ENCODE peak calls at places on chromosomes 5 and 9, in seven cellular contexts. One of them, this sample, is unnamed.
A peak's percentile ranks its signal among the peaks of the same experiment; 100 is the strongest.

GRCh38 chr9:89790542-89791109 is 185.8 kb downstream of the GADD45G start:
- DNase-seq in caudate nucleus: no peak
- DNase-seq in mammary epithelial cell: peak; percentile 32
- DNase-seq in gastrocnemius medialis: no peak
- DNase-seq in tibial artery: no peak
- DNase-seq in heart right ventricle: no peak
- DNase-seq in H1: no peak
- DNase-seq in this sample: peak; percentile 8

GRCh38 chr9:9341203-9341602 is 1271.6 kb downstream of the PTPRD start:
- DNase-seq in caudate nucleus: peak; percentile 3
- DNase-seq in mammary epithelial cell: no peak
- DNase-seq in gastrocnemius medialis: no peak
- DNase-seq in tibial artery: no peak
- DNase-seq in heart right ventricle: no peak
- DNase-seq in H1: no peak
- DNase-seq in this sample: no peak

GRCh38 chr5:133610489-133611356 is 1.6 kb downstream of the FSTL4 start:
- DNase-seq in caudate nucleus: peak; percentile 55
- DNase-seq in mammary epithelial cell: peak; percentile 47
- DNase-seq in gastrocnemius medialis: peak; percentile 31
- DNase-seq in tibial artery: no peak
- DNase-seq in heart right ventricle: peak; percentile 45
- DNase-seq in H1: peak; percentile 50
- DNase-seq in this sample: peak; percentile 61

GRCh38 chr5:91020065-91020800 is 362.9 kb downstream of the ARRDC3 start:
- DNase-seq in caudate nucleus: no peak
- DNase-seq in mammary epithelial cell: no peak
- DNase-seq in gastrocnemius medialis: no peak
- DNase-seq in tibial artery: no peak
- DNase-seq in heart right ventricle: no peak
- DNase-seq in H1: no peak
- DNase-seq in this sample: no peak

GRCh38 chr5:154349621-154350020 is 96.2 kb upstream of the SAP30L start:
- DNase-seq in caudate nucleus: no peak
- DNase-seq in mammary epithelial cell: no peak
- DNase-seq in gastrocnemius medialis: no peak
- DNase-seq in tibial artery: no peak
- DNase-seq in heart right ventricle: no peak
- DNase-seq in H1: no peak
- DNase-seq in this sample: no peak

GRCh38 chr5:90644132-90644531 is 85.5 kb downstream of the ADGRV1 start:
- DNase-seq in caudate nucleus: no peak
- DNase-seq in mammary epithelial cell: no peak
- DNase-seq in gastrocnemius medialis: no peak
- DNase-seq in tibial artery: no peak
- DNase-seq in heart right ventricle: no peak
- DNase-seq in H1: no peak
- DNase-seq in this sample: no peak

GRCh38 chr5:74851026-74851425 is 15.2 kb downstream of the FAM169A start:
- DNase-seq in caudate nucleus: no peak
- DNase-seq in mammary epithelial cell: no peak
- DNase-seq in gastrocnemius medialis: no peak
- DNase-seq in tibial artery: no peak
- DNase-seq in heart right ventricle: no peak
- DNase-seq in H1: no peak
- DNase-seq in this sample: no peak

GRCh38 chr5:142015781-142016533 is 3.1 kb upstream of the GNPDA1 start:
- DNase-seq in caudate nucleus: no peak
- DNase-seq in mammary epithelial cell: peak; percentile 66
- DNase-seq in gastrocnemius medialis: no peak
- DNase-seq in tibial artery: no peak
- DNase-seq in heart right ventricle: no peak
- DNase-seq in H1: no peak
- DNase-seq in this sample: no peak

GRCh38 chr5:104702212-104702611 is 1139.6 kb upstream of the NUDT12 start:
- DNase-seq in caudate nucleus: no peak
- DNase-seq in mammary epithelial cell: peak; percentile 1
- DNase-seq in gastrocnemius medialis: no peak
- DNase-seq in tibial artery: no peak
- DNase-seq in heart right ventricle: no peak
- DNase-seq in H1: no peak
- DNase-seq in this sample: no peak

GRCh38 chr5:36054646-36055045 is 12.0 kb downstream of the UGT3A2 start:
- DNase-seq in caudate nucleus: no peak
- DNase-seq in mammary epithelial cell: no peak
- DNase-seq in gastrocnemius medialis: no peak
- DNase-seq in tibial artery: no peak
- DNase-seq in heart right ventricle: no peak
- DNase-seq in H1: no peak
- DNase-seq in this sample: no peak

GRCh38 chr9:100652850-100653249 is 75.0 kb downstream of the CAVIN4 start:
- DNase-seq in caudate nucleus: no peak
- DNase-seq in mammary epithelial cell: peak; percentile 6
- DNase-seq in gastrocnemius medialis: no peak
- DNase-seq in tibial artery: no peak
- DNase-seq in heart right ventricle: no peak
- DNase-seq in H1: no peak
- DNase-seq in this sample: no peak

GRCh38 chr9:86940774-86941173 is 6.5 kb downstream of the GAS1 start:
- DNase-seq in caudate nucleus: no peak
- DNase-seq in mammary epithelial cell: no peak
- DNase-seq in gastrocnemius medialis: no peak
- DNase-seq in tibial artery: no peak
- DNase-seq in heart right ventricle: no peak
- DNase-seq in H1: no peak
- DNase-seq in this sample: no peak

GRCh38 chr5:36596756-36597155 is 9.7 kb upstream of the SLC1A3 start:
- DNase-seq in caudate nucleus: no peak
- DNase-seq in mammary epithelial cell: no peak
- DNase-seq in gastrocnemius medialis: no peak
- DNase-seq in tibial artery: no peak
- DNase-seq in heart right ventricle: no peak
- DNase-seq in H1: no peak
- DNase-seq in this sample: no peak

GRCh38 chr5:113510836-113511451 is 2.5 kb upstream of the YTHDC2 start:
- DNase-seq in caudate nucleus: no peak
- DNase-seq in mammary epithelial cell: peak; percentile 59
- DNase-seq in gastrocnemius medialis: no peak
- DNase-seq in tibial artery: no peak
- DNase-seq in heart right ventricle: no peak
- DNase-seq in H1: no peak
- DNase-seq in this sample: no peak

GRCh38 chr5:135011355-135012032 is 22.5 kb downstream of the PITX1 start:
- DNase-seq in caudate nucleus: no peak
- DNase-seq in mammary epithelial cell: no peak
- DNase-seq in gastrocnemius medialis: no peak
- DNase-seq in tibial artery: no peak
- DNase-seq in heart right ventricle: no peak
- DNase-seq in H1: no peak
- DNase-seq in this sample: no peak

GRCh38 chr9:128214571-128215490 is 11.7 kb downstream of the DNM1 start:
- DNase-seq in caudate nucleus: no peak
- DNase-seq in mammary epithelial cell: no peak
- DNase-seq in gastrocnemius medialis: no peak
- DNase-seq in tibial artery: no peak
- DNase-seq in heart right ventricle: no peak
- DNase-seq in H1: no peak
- DNase-seq in this sample: no peak

GRCh38 chr9:127749090-127749787 is 14.1 kb upstream of the TOR2A start:
- DNase-seq in caudate nucleus: no peak
- DNase-seq in mammary epithelial cell: no peak
- DNase-seq in gastrocnemius medialis: no peak
- DNase-seq in tibial artery: no peak
- DNase-seq in heart right ventricle: no peak
- DNase-seq in H1: no peak
- DNase-seq in this sample: no peak

GRCh38 chr5:36414869-36415282 is 113.2 kb upstream of the RANBP3L start:
- DNase-seq in caudate nucleus: no peak
- DNase-seq in mammary epithelial cell: peak; percentile 60
- DNase-seq in gastrocnemius medialis: no peak
- DNase-seq in tibial artery: no peak
- DNase-seq in heart right ventricle: no peak
- DNase-seq in H1: no peak
- DNase-seq in this sample: no peak

GRCh38 chr5:145854651-145855258 is 18.1 kb downstream of the GRXCR2 start:
- DNase-seq in caudate nucleus: no peak
- DNase-seq in mammary epithelial cell: peak; percentile 65
- DNase-seq in gastrocnemius medialis: no peak
- DNase-seq in tibial artery: no peak
- DNase-seq in heart right ventricle: no peak
- DNase-seq in H1: no peak
- DNase-seq in this sample: no peak

GRCh38 chr5:10775646-10776045 is 14.6 kb upstream of the DAP start:
- DNase-seq in caudate nucleus: no peak
- DNase-seq in mammary epithelial cell: no peak
- DNase-seq in gastrocnemius medialis: no peak
- DNase-seq in tibial artery: no peak
- DNase-seq in heart right ventricle: no peak
- DNase-seq in H1: no peak
- DNase-seq in this sample: no peak

GRCh38 chr5:115586525-115587146 is 15.6 kb downstream of the TICAM2 start:
- DNase-seq in caudate nucleus: no peak
- DNase-seq in mammary epithelial cell: no peak
- DNase-seq in gastrocnemius medialis: no peak
- DNase-seq in tibial artery: no peak
- DNase-seq in heart right ventricle: no peak
- DNase-seq in H1: no peak
- DNase-seq in this sample: no peak

DNA sequence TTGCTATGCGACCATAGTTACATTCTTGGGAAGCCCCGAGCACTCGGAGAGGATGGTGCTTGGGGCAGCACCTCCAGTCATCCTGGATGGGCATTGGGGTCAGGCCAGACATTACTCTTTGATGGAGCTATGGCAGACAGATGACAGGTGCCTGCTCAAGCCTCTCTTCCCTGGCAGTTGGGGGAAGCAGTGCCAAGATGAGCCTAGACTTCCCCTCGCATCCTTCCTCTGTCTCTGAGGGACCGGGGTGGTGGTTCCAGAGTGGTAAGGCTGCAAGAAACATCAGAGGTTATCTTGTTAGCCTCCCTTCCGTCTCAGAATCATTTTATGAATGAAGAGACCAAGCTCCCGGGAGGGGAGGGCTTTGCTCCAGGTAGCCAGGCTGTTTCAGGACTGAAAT is 2.8 kb upstream of the HMCN2 start:
- DNase-seq in caudate nucleus: no peak
- DNase-seq in mammary epithelial cell: no peak
- DNase-seq in gastrocnemius medialis: no peak
- DNase-seq in tibial artery: peak; percentile 48
- DNase-seq in heart right ventricle: no peak
- DNase-seq in H1: no peak
- DNase-seq in this sample: no peak
- H3K27ac ChIP-seq in caudate nucleus: no peak overlapping the region
- H3K27ac ChIP-seq in mammary epithelial cell: no peak overlapping the region
- H3K27ac ChIP-seq in gastrocnemius medialis: no peak overlapping the region
- H3K27ac ChIP-seq in tibial artery: no peak overlapping the region
- H3K27ac ChIP-seq in heart right ventricle: peak overlapping the region; percentile 48
- H3K27ac ChIP-seq in H1: no peak overlapping the region
- H3K27ac ChIP-seq in this sample: no peak overlapping the region

GRCh38 chr5:32916648-32917047 is 205.5 kb downstream of the NPR3 start:
- DNase-seq in caudate nucleus: no peak
- DNase-seq in mammary epithelial cell: peak; percentile 41
- DNase-seq in gastrocnemius medialis: no peak
- DNase-seq in tibial artery: peak; percentile 65
- DNase-seq in heart right ventricle: no peak
- DNase-seq in H1: peak; percentile 57
- DNase-seq in this sample: no peak
- H3K27ac ChIP-seq in caudate nucleus: no peak overlapping the region
- H3K27ac ChIP-seq in mammary epithelial cell: no peak overlapping the region
- H3K27ac ChIP-seq in gastrocnemius medialis: no peak overlapping the region
- H3K27ac ChIP-seq in tibial artery: no peak overlapping the region
- H3K27ac ChIP-seq in heart right ventricle: no peak overlapping the region
- H3K27ac ChIP-seq in H1: no peak overlapping the region
- H3K27ac ChIP-seq in this sample: no peak overlapping the region

DNA sequence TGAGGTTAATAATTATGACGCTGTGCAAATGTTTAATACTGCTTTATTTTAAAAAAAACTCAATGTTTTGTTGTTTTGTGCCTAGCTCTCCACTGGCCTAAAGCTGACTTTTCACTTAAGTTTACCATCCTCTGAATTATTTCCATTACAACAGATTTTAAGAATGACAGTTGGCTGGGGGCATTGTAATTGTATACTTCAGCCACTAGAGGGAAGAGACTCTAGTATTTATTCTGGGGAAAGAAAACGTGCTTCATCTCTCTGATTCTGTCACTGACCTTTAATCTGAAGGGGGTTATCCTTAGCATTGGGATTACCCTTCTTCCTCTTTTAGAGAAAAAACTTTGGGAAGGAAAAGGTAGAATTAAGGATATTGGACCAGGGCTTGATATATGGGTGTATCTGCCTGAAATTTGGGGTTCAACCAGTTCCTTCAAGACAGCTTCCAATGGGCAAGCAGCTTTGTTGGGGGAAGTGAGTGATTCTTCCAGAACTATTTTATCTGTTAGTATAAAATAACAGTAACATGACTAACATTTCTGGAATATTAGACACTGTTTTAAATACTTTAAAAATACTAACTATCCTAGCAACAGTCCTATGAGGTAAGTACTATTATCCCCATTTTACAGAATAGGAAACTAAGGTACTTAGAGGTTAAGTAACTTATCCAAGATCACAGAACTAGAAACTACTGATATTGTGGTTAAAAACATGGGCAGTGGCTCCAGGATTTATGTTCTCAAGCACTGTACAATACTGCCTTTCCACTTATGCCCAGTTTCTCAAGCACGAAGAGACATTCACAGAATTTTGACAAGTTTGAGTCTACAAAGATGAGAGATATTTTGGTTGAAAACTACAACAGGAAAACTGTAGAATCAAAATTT is 208.4 kb downstream of the CD180 start:
- DNase-seq in caudate nucleus: no peak
- DNase-seq in mammary epithelial cell: no peak
- DNase-seq in gastrocnemius medialis: no peak
- DNase-seq in tibial artery: no peak
- DNase-seq in heart right ventricle: no peak
- DNase-seq in H1: no peak
- DNase-seq in this sample: no peak
- H3K27ac ChIP-seq in caudate nucleus: no peak overlapping the region
- H3K27ac ChIP-seq in mammary epithelial cell: peak overlapping the region; percentile 81
- H3K27ac ChIP-seq in gastrocnemius medialis: no peak overlapping the region
- H3K27ac ChIP-seq in tibial artery: no peak overlapping the region
- H3K27ac ChIP-seq in heart right ventricle: no peak overlapping the region
- H3K27ac ChIP-seq in H1: no peak overlapping the region
- H3K27ac ChIP-seq in this sample: no peak overlapping the region

GRCh38 chr5:41883243-41883642 is 13.0 kb upstream of the OXCT1 start:
- DNase-seq in caudate nucleus: no peak
- DNase-seq in mammary epithelial cell: no peak
- DNase-seq in gastrocnemius medialis: no peak
- DNase-seq in tibial artery: no peak
- DNase-seq in heart right ventricle: no peak
- DNase-seq in H1: no peak
- DNase-seq in this sample: no peak
- H3K27ac ChIP-seq in caudate nucleus: no peak overlapping the region
- H3K27ac ChIP-seq in mammary epithelial cell: no peak overlapping the region
- H3K27ac ChIP-seq in gastrocnemius medialis: no peak overlapping the region
- H3K27ac ChIP-seq in tibial artery: no peak overlapping the region
- H3K27ac ChIP-seq in heart right ventricle: no peak overlapping the region
- H3K27ac ChIP-seq in H1: no peak overlapping the region
- H3K27ac ChIP-seq in this sample: no peak overlapping the region